ENCODE peak calls at places on chromosomes 4 and X, in five cellular contexts. One of them, this sample, is unnamed.

GRCh38 chr4:98745372-98745771 is 87.0 kb upstream of the TSPAN5 start:
- DNase-seq in activated T-helper 1 cell treated with anti-CD3 and anti-CD28 coated beads, Interleukin-2, amount 50 U/mL, for 16 hours: no peak
- DNase-seq in IMR-90: peak
- DNase-seq in substantia nigra: no peak
- DNase-seq in nephron progenitor cell: no peak
- DNase-seq in this sample: peak

GRCh38 chrX:103552236-103552635 is 32.9 kb upstream of the RAB40A start:
- DNase-seq in activated T-helper 1 cell treated with anti-CD3 and anti-CD28 coated beads, Interleukin-2, amount 50 U/mL, for 16 hours: no peak
- DNase-seq in IMR-90: no peak
- DNase-seq in substantia nigra: no peak
- DNase-seq in nephron progenitor cell: no peak
- DNase-seq in this sample: peak

GRCh38 chr4:34732579-34732978 is 1511.7 kb downstream of the ARAP2 start:
- DNase-seq in activated T-helper 1 cell treated with anti-CD3 and anti-CD28 coated beads, Interleukin-2, amount 50 U/mL, for 16 hours: no peak
- DNase-seq in IMR-90: no peak
- DNase-seq in substantia nigra: no peak
- DNase-seq in nephron progenitor cell: no peak
- DNase-seq in this sample: no peak

GRCh38 chr4:77433102-77433733 is 172.4 kb upstream of the CXCL13 start:
- DNase-seq in activated T-helper 1 cell treated with anti-CD3 and anti-CD28 coated beads, Interleukin-2, amount 50 U/mL, for 16 hours: no peak
- DNase-seq in IMR-90: peak
- DNase-seq in substantia nigra: no peak
- DNase-seq in nephron progenitor cell: peak
- DNase-seq in this sample: peak

GRCh38 chr4:155946486-155946885 is 7.2 kb downstream of the CTSO start:
- DNase-seq in activated T-helper 1 cell treated with anti-CD3 and anti-CD28 coated beads, Interleukin-2, amount 50 U/mL, for 16 hours: no peak
- DNase-seq in IMR-90: peak
- DNase-seq in substantia nigra: no peak
- DNase-seq in nephron progenitor cell: no peak
- DNase-seq in this sample: no peak

GRCh38 chrX:49214996-49215526 is 15.1 kb upstream of the SYP start:
- DNase-seq in activated T-helper 1 cell treated with anti-CD3 and anti-CD28 coated beads, Interleukin-2, amount 50 U/mL, for 16 hours: no peak
- DNase-seq in IMR-90: no peak
- DNase-seq in substantia nigra: no peak
- DNase-seq in nephron progenitor cell: no peak
- DNase-seq in this sample: no peak

GRCh38 chr4:142322996-142323395 is 523.1 kb downstream of the INPP4B start:
- DNase-seq in activated T-helper 1 cell treated with anti-CD3 and anti-CD28 coated beads, Interleukin-2, amount 50 U/mL, for 16 hours: no peak
- DNase-seq in IMR-90: no peak
- DNase-seq in substantia nigra: no peak
- DNase-seq in nephron progenitor cell: no peak
- DNase-seq in this sample: no peak

GRCh38 chr4:138851626-138852443 is 163.7 kb upstream of the NOCT start:
- DNase-seq in activated T-helper 1 cell treated with anti-CD3 and anti-CD28 coated beads, Interleukin-2, amount 50 U/mL, for 16 hours: no peak
- DNase-seq in IMR-90: peak
- DNase-seq in substantia nigra: no peak
- DNase-seq in nephron progenitor cell: no peak
- DNase-seq in this sample: no peak